ENCODE peak calls at places on chromosomes 3 and 15, in four cellular contexts. A is stimulated activated CD4-positive, alpha-beta T cell treated with anti-CD3 and anti-CD28 coated beads, Interleukin-1b, Interleukin-23, amount 100 ng/mL, for 1 hour; Z is dermis blood vessel endothelial cell; N is psoas muscle. L is an unnamed sample.

GRCh38 chr15:73240864-73241499 is 127.8 kb downstream of the HCN4 start:
- DNase-seq in N (peak; percentile 64), Z (peak; percentile 83), A (peak; percentile 69), L (peak; percentile 51)

GRCh38 chr3:57436195-57436761 is 107.9 kb downstream of the DNAH12 start:
- DNase-seq in N (no peak), A (no peak), Z (no peak), L (no peak)

GRCh38 chr3:149618151-149619123 is 39.4 kb downstream of the WWTR1 start:
- DNase-seq in N (no peak), Z (peak; percentile 86), A (no peak), L (peak; percentile 41)

GRCh38 chr3:172313671-172314070 is 134.6 kb downstream of the GHSR start:
- DNase-seq in N (no peak), A (no peak), Z (no peak), L (no peak)

GRCh38 chr15:69271217-69271616 is 27.5 kb upstream of the PAQR5 start:
- DNase-seq in N (no peak), A (no peak), Z (no peak), L (no peak)

GRCh38 chr3:100726706-100727105 is 17.4 kb downstream of the TFG start:
- DNase-seq in A (no peak), N (no peak), Z (no peak), L (no peak)

GRCh38 chr15:62392411-62392810 is 227.3 kb upstream of the C2CD4B start:
- DNase-seq in Z (no peak), A (no peak), N (peak; percentile 68), L (peak; percentile 17)

GRCh38 chr15:70437882-70438331 is 325.5 kb downstream of the UACA start:
- DNase-seq in A (no peak), N (no peak), Z (no peak), L (no peak)

GRCh38 chr15:37102315-37103021 is 2.1 kb upstream of the MEIS2 start:
- DNase-seq in A (no peak), Z (peak; percentile 4), N (peak; percentile 44), L (peak; percentile 47)

GRCh38 chr15:67094001-67094826 is 28.8 kb downstream of the SMAD3 start:
- DNase-seq in A (no peak), N (no peak), Z (no peak), L (no peak)

GRCh38 chr3:183500349-183500748 is 55.2 kb downstream of the KLHL6 start:
- DNase-seq in N (no peak), Z (no peak), A (no peak), L (no peak)

GRCh38 chr15:72483279-72483678 is 9.1 kb downstream of the ARIH1 start:
- DNase-seq in N (no peak), Z (no peak), A (no peak), L (no peak)

GRCh38 chr3:184651945-184652344 is 59.9 kb downstream of the MAGEF1 start:
- DNase-seq in A (no peak), N (no peak), Z (no peak), L (no peak)

GRCh38 chr3:65596511-65597224 is 442.1 kb downstream of the MAGI1 start:
- DNase-seq in N (no peak), Z (no peak), A (no peak), L (no peak)

GRCh38 chr3:185912929-185913901 is 24.6 kb downstream of the TRA2B start:
- DNase-seq in A (no peak), N (no peak), Z (no peak), L (no peak)

GRCh38 chr15:82643992-82644391 is 3.2 kb downstream of the CPEB1 start:
- DNase-seq in Z (no peak), A (no peak), N (no peak), L (no peak)

GRCh38 chr15:78195735-78196201 is 38.6 kb downstream of the ACSBG1 start:
- DNase-seq in N (peak; percentile 56), A (peak; percentile 18), Z (peak; percentile 57), L (peak; percentile 48)

GRCh38 chr15:88791637-88792036 is 11.6 kb upstream of the ACAN start:
- DNase-seq in N (no peak), Z (no peak), A (no peak), L (no peak)

GRCh38 chr3:111690242-111690641 is 95.1 kb upstream of the ZBED2 start:
- DNase-seq in N (no peak), A (no peak), Z (no peak), L (no peak)

GRCh38 chr3:50587806-50588758 is 18.8 kb downstream of the HEMK1 start:
- DNase-seq in A (peak; percentile 61), N (peak; percentile 59), Z (no peak), L (no peak)

GRCh38 chr3:171134170-171134569 is 107.7 kb upstream of the SLC2A2 start:
- DNase-seq in Z (no peak), A (no peak), N (no peak), L (no peak)

GRCh38 chr15:68829068-68829467 is 8.4 kb upstream of the ANP32A start:
- DNase-seq in Z (peak; percentile 74), N (no peak), A (no peak), L (peak; percentile 24)

GRCh38 chr15:38530113-38530512 is 34.5 kb downstream of the RASGRP1 start:
- DNase-seq in N (no peak), Z (no peak), A (no peak), L (no peak)

GRCh38 chr3:131361464-131362421 is 19.8 kb upstream of the NUDT16 start:
- DNase-seq in A (no peak), Z (peak; percentile 34), N (peak; percentile 88), L (peak; percentile 76)

GRCh38 chr3:196969660-196970546 is 1.3 kb upstream of the PIGZ start:
- DNase-seq in Z (peak; percentile 77), A (peak; percentile 48), N (peak; percentile 85), L (peak; percentile 58)

GRCh38 chr3:30747771-30748281 is 141.4 kb downstream of the TGFBR2 start:
- DNase-seq in N (no peak), Z (peak; percentile 80), A (no peak), L (peak; percentile 6)

GRCh38 chr15:60589728-60590127 is 110.8 kb upstream of the ICE2 start:
- DNase-seq in Z (no peak), N (no peak), A (no peak), L (no peak)

GRCh38 chr15:66942649-66943390 is 122.6 kb upstream of the SMAD3 start:
- DNase-seq in Z (no peak), A (no peak), N (no peak), L (no peak)

GRCh38 chr3:67241084-67241483 is 243.0 kb downstream of the KBTBD8 start:
- DNase-seq in N (no peak), Z (no peak), A (no peak), L (no peak)

GRCh38 chr3:54660599-54661210 is 267.2 kb downstream of the LRTM1 start:
- DNase-seq in N (peak; percentile 57), Z (no peak), A (no peak), L (peak; percentile 3)

GRCh38 chr3:46609944-46610722 is 2.2 kb upstream of the FAM240A start:
- DNase-seq in Z (no peak), N (no peak), A (no peak), L (no peak)

GRCh38 chr3:12268050-12268449 is 20.8 kb upstream of the PPARG start:
- DNase-seq in Z (peak; percentile 17), A (no peak), N (no peak), L (no peak)

GRCh38 chr3:47362704-47363103 is 18.1 kb upstream of the PTPN23 start:
- DNase-seq in A (no peak), Z (peak; percentile 80), N (no peak), L (no peak)

L was measured in adrenal gland.